ENCODE peak calls at places on chromosome 16, in six cellular contexts. C, Q, L, E, I and H are unnamed samples.
A peak's percentile ranks its signal among the peaks of the same experiment; 100 is the strongest.

GRCh38 chr16:34078697-34079096 is 619.3 kb downstream of the TP53TG3F start:
- DNase-seq in I (no peak), Q (no peak), E (no peak), L (no peak), C (no peak), H (no peak)

GRCh38 chr16:4846503-4846900 is 586 bp downstream of the GLYR1 start:
- DNase-seq in L (peak; percentile 47), Q (peak; percentile 32), I (peak; percentile 38), E (peak; percentile 29), C (no peak), H (peak; percentile 72)

GRCh38 chr16:10931977-10932632 is 10.2 kb downstream of the DEXI start:
- DNase-seq in L (no peak), C (no peak), Q (no peak), I (no peak), E (no peak), H (no peak)

GRCh38 chr16:55152875-55153390 is 171.1 kb upstream of the IRX6 start:
- DNase-seq in I (no peak), Q (no peak), E (no peak), L (no peak), C (no peak), H (no peak)

GRCh38 chr16:81666102-81666501 is 113.0 kb upstream of the PLCG2 start:
- DNase-seq in Q (no peak), L (no peak), I (no peak), C (no peak), E (no peak), H (no peak)

GRCh38 chr16:56192644-56192960 is 1.3 kb downstream of the GNAO1 start:
- DNase-seq in I (no peak), C (no peak), L (no peak), E (no peak), Q (no peak), H (no peak)

GRCh38 chr16:83771306-83771942 is 36.4 kb upstream of the HSBP1 start:
- DNase-seq in I (no peak), Q (no peak), E (peak; percentile 61), C (no peak), L (no peak), H (no peak)

GRCh38 chr16:89322381-89323119 is 105.0 kb downstream of the ZNF778 start:
- DNase-seq in I (no peak), L (peak; percentile 52), Q (peak; percentile 84), C (no peak), E (no peak), H (peak; percentile 44)

GRCh38 chr16:58426960-58427359 is 34.7 kb downstream of the GINS3 start:
- DNase-seq in L (no peak), C (no peak), Q (no peak), I (no peak), E (peak; percentile 8), H (no peak)

GRCh38 chr16:83945587-83945986 is 7.5 kb upstream of the OSGIN1 start:
- DNase-seq in Q (no peak), I (no peak), C (no peak), E (no peak), L (no peak), H (no peak)

GRCh38 chr16:65782537-65783290 is 583.8 kb upstream of the CDH5 start:
- DNase-seq in Q (no peak), C (no peak), L (no peak), E (no peak), I (no peak), H (no peak)

GRCh38 chr16:57245472-57246113 is 534 bp downstream of the ARL2BP start:
- DNase-seq in I (no peak), E (no peak), L (peak; percentile 43), C (no peak), Q (no peak), H (no peak)

GRCh38 chr16:923184-923583 is 47.6 kb downstream of the LMF1 start:
- DNase-seq in Q (no peak), E (no peak), L (no peak), C (no peak), I (no peak), H (no peak)